ENCODE peak calls at places on chromosomes 1 and 21, in eight cellular contexts. F is AG10803, Y is testis, J is astrocyte, Z is left ventricle myocardium inferior, T is choroid plexus epithelial cell, A is esophagus squamous epithelium, P is Peyer's patch. S is an unnamed sample.
A peak's percentile ranks its signal among the peaks of the same experiment; 100 is the strongest.

GRCh38 chr1:241842565-241842964 is 5.4 kb upstream of the EXO1 start:
- DNase-seq in P (no peak), J (peak; percentile 64), A (no peak), Z (no peak), Y (no peak), F (peak; percentile 60), T (peak; percentile 51), S (peak; percentile 28)

GRCh38 chr1:7262611-7263010 is 477.4 kb downstream of the CAMTA1 start:
- DNase-seq in J (no peak), T (no peak), P (no peak), Z (no peak), F (no peak), A (no peak), Y (no peak), S (no peak)

GRCh38 chr21:35007348-35007747 is 41.8 kb downstream of the RUNX1 start:
- DNase-seq in T (no peak), P (no peak), J (no peak), Z (no peak), Y (no peak), A (no peak), F (no peak), S (no peak)

GRCh38 chr1:69479734-69480133 is 88.0 kb upstream of the LRRC7 start:
- DNase-seq in Y (no peak), P (no peak), T (no peak), J (no peak), Z (no peak), A (no peak), F (no peak), S (no peak)

GRCh38 chr1:226476066-226476465 is 68.2 kb upstream of the PARP1 start:
- DNase-seq in P (no peak), A (no peak), T (no peak), Y (no peak), J (no peak), F (no peak), Z (no peak), S (no peak)

GRCh38 chr1:30905898-30906620 is 2.5 kb downstream of the SDC3 start:
- DNase-seq in P (no peak), T (no peak), A (no peak), J (no peak), Y (no peak), F (peak; percentile 17), Z (peak; percentile 13), S (no peak)

GRCh38 chr21:45460611-45461368 is 55.8 kb downstream of the COL18A1 start:
- DNase-seq in J (peak; percentile 96), P (no peak), A (no peak), Z (no peak), F (peak; percentile 86), Y (no peak), T (peak; percentile 92), S (peak; percentile 90)

GRCh38 chr1:185936641-185937040 is 202.4 kb downstream of the HMCN1 start:
- DNase-seq in Y (no peak), F (no peak), Z (no peak), J (no peak), A (no peak), T (no peak), P (no peak), S (no peak)

GRCh38 chr1:156336242-156336641 is 1.9 kb downstream of the CCT3 start:
- DNase-seq in Y (no peak), J (no peak), Z (no peak), A (no peak), P (no peak), T (peak; percentile 24), F (no peak), S (no peak)

GRCh38 chr1:66809736-66810326 is 8.8 kb upstream of the INSL5 start:
- DNase-seq in P (no peak), J (peak; percentile 45), Z (no peak), Y (no peak), F (peak; percentile 5), T (peak; percentile 74), A (no peak), S (peak; percentile 45)

GRCh38 chr1:202923533-202923932 is 3.5 kb downstream of the KLHL12 start:
- DNase-seq in P (no peak), A (no peak), T (no peak), Z (no peak), F (no peak), J (no peak), Y (no peak), S (no peak)

GRCh38 chr1:5975133-5975880 is 16.9 kb downstream of the NPHP4 start:
- DNase-seq in Z (peak; percentile 54), P (no peak), F (peak; percentile 64), Y (peak; percentile 65), A (no peak), T (peak; percentile 84), J (peak; percentile 28), S (peak; percentile 45)

GRCh38 chr1:7264101-7264500 is 478.8 kb downstream of the CAMTA1 start:
- DNase-seq in F (no peak), P (no peak), A (no peak), T (no peak), J (no peak), Z (no peak), Y (no peak), S (no peak)

GRCh38 chr1:201556841-201557571 is 18.1 kb downstream of the NAV1 start:
- DNase-seq in F (peak; percentile 71), A (no peak), Z (no peak), Y (no peak), T (peak; percentile 81), P (no peak), J (peak; percentile 65), S (no peak)

GRCh38 chr21:42607525-42608102 is 45.8 kb upstream of the PDE9A start:
- DNase-seq in Y (no peak), F (no peak), P (no peak), T (no peak), A (no peak), J (no peak), Z (no peak), S (no peak)

GRCh38 chr1:117366281-117366981 is 818 bp upstream of the MAN1A2 start:
- DNase-seq in Y (peak; percentile 86), P (peak; percentile 84), J (peak; percentile 36), A (peak; percentile 34), Z (peak; percentile 91), F (peak; percentile 70), T (peak; percentile 78), S (peak; percentile 47)

GRCh38 chr1:86774305-86775304 is 70.2 kb downstream of the SH3GLB1 start:
- DNase-seq in F (peak; percentile 80), Z (peak; percentile 55), Y (peak; percentile 83), T (peak; percentile 95), A (peak; percentile 6), P (no peak), J (peak; percentile 89), S (peak; percentile 88)

GRCh38 chr1:84101204-84101603 is 42.9 kb upstream of the PRKACB start:
- DNase-seq in Y (no peak), T (no peak), J (no peak), P (no peak), A (no peak), F (no peak), Z (no peak), S (no peak)

GRCh38 chr21:15552914-15553491 is 176.8 kb upstream of the USP25 start:
- DNase-seq in Y (no peak), T (peak; percentile 63), A (no peak), P (no peak), F (peak; percentile 7), J (no peak), Z (no peak), S (no peak)

GRCh38 chr1:161013104-161013590 is 7.8 kb downstream of the F11R start:
- DNase-seq in F (no peak), P (no peak), Y (no peak), A (no peak), T (peak; percentile 21), Z (no peak), J (no peak), S (no peak)

GRCh38 chr1:43975249-43975961 is 645 bp downstream of the ATP6V0B start:
- DNase-seq in Z (peak; percentile 64), A (no peak), F (peak; percentile 17), Y (peak; percentile 69), T (peak; percentile 33), J (no peak), P (peak; percentile 75), S (no peak)

GRCh38 chr1:43973981-43974442 is 748 bp upstream of the ATP6V0B start:
- DNase-seq in Z (no peak), J (no peak), Y (no peak), P (peak; percentile 27), F (peak; percentile 21), A (no peak), T (peak; percentile 22), S (no peak)

GRCh38 chr1:43976045-43976444 is 1.3 kb downstream of the ATP6V0B start:
- DNase-seq in T (no peak), J (no peak), F (no peak), Y (no peak), A (no peak), Z (no peak), P (no peak), S (no peak)

GRCh38 chr1:43976890-43977289 is 2.1 kb upstream of the B4GALT2 start:
- DNase-seq in A (no peak), T (no peak), F (no peak), Y (no peak), J (no peak), Z (no peak), P (no peak), S (no peak)

GRCh38 chr1:43974443-43975248 is at the start of gene ATP6V0B:
- DNase-seq in J (peak; percentile 79), F (peak; percentile 90), A (peak; percentile 78), T (peak; percentile 95), P (peak; percentile 98), Y (peak; percentile 98), Z (peak; percentile 98), S (peak; percentile 92)
- TF ChIP-seq CTCF in J (no peak), F (peak; percentile 14), A (peak; percentile 7), T (no peak), P (no peak), Y (peak; percentile 58), Z (peak; percentile 36), S (no peak)

DNA sequence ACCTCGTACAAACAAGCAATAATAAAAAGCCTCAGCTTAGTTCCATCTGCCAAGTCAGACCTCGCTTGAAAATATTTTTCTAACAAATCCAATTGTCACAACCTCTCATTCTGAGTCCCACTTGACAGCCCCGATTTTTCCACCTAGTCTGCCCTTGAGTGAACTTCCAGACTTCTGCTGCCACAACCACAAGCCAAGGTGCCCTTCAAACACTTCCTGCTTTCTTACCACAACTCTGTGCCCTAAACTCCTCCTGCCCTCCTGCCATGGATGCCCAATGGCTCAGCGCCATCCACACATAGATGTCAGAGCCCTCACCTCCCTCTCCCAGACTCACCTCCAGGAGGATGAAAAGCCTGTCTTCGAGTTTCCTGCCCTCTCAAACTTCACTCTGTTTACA is 3.9 kb downstream of the TMPRSS2 start:
- DNase-seq in J (no peak), A (no peak), T (no peak), Z (no peak), F (no peak), P (no peak), Y (no peak), S (no peak)
- H3K4me3 ChIP-seq in J (no peak overlapping the region), A (no peak overlapping the region), T (no peak overlapping the region), Z (no peak overlapping the region), F (no peak overlapping the region), P (peak overlapping the region; percentile 78), Y (no peak overlapping the region), S (no peak overlapping the region)

GRCh38 chr1:224182866-224183590 is at the start of gene DEGS1:
- DNase-seq in Z (peak; percentile 83), A (peak; percentile 50), P (peak; percentile 90), F (peak; percentile 73), Y (peak; percentile 88), J (peak; percentile 56), T (peak; percentile 71), S (peak; percentile 62)
- TF ChIP-seq CTCF in Z (no peak), A (no peak), P (no peak), F (no peak), Y (no peak), J (no peak), T (no peak), S (no peak)

GRCh38 chr1:10511494-10511885 is 36.7 kb downstream of the PEX14 start:
- DNase-seq in A (no peak), Y (no peak), Z (no peak), J (no peak), T (no peak), P (no peak), F (no peak), S (no peak)
- H3K4me3 ChIP-seq in A (no peak overlapping the region), Y (no peak overlapping the region), Z (no peak overlapping the region), J (peak overlapping the region; percentile 31), T (no peak overlapping the region), P (no peak overlapping the region), F (no peak overlapping the region), S (no peak overlapping the region)